ENCODE peak calls at places on chromosomes 3 and 15, in nine cellular contexts. Z, I, C, N, J, G, Q, P and U are unnamed samples.

GRCh38 chr15:51251591-51251990 is 86.8 kb downstream of the CYP19A1 start:
- DNase-seq in I (no peak), P (no peak), Q (no peak), Z (no peak), J (no peak), G (no peak), C (no peak), N (no peak), U (no peak)

GRCh38 chr15:58410353-58410752 is 21.4 kb upstream of the LIPC start:
- DNase-seq in J (no peak), Z (no peak), Q (no peak), P (no peak), C (no peak), I (peak), N (peak), G (no peak), U (no peak)

GRCh38 chr3:63847718-63848450 is 15.7 kb downstream of the THOC7 start:
- DNase-seq in N (no peak), I (no peak), Z (peak), Q (no peak), P (no peak), G (no peak), C (peak), J (no peak), U (no peak)

GRCh38 chr3:185069583-185070030 is 83.3 kb downstream of the C3orf70 start:
- DNase-seq in Q (no peak), I (no peak), N (no peak), Z (no peak), P (no peak), J (no peak), G (no peak), C (no peak), U (no peak)

GRCh38 chr3:47612178-47612577 is 33.5 kb upstream of the CSPG5 start:
- DNase-seq in N (peak), J (peak), Z (peak), P (no peak), G (no peak), Q (no peak), I (no peak), C (peak), U (no peak)

GRCh38 chr15:40232625-40233070 is 6.2 kb upstream of the PAK6 start:
- DNase-seq in Z (no peak), C (no peak), Q (no peak), J (no peak), P (no peak), I (no peak), N (peak), G (no peak), U (no peak)

GRCh38 chr3:189701934-189702693 is 70.9 kb downstream of the TP63 start:
- DNase-seq in Q (no peak), Z (no peak), I (no peak), P (no peak), C (no peak), N (no peak), G (no peak), J (no peak), U (no peak)

GRCh38 chr15:72155021-72155621 is 36.9 kb downstream of the SENP8 start:
- DNase-seq in G (peak), Q (no peak), Z (peak), N (peak), C (peak), P (no peak), J (no peak), I (peak), U (peak)

GRCh38 chr3:147797095-147797494 is 387.9 kb downstream of the ZIC1 start:
- DNase-seq in P (no peak), C (no peak), Z (no peak), Q (no peak), N (no peak), J (no peak), I (no peak), G (no peak), U (no peak)

GRCh38 chr15:56366211-56366610 is 985 bp downstream of the TEX9 start:
- DNase-seq in Q (peak), C (no peak), P (no peak), N (no peak), Z (no peak), J (no peak), I (no peak), G (no peak), U (no peak)

GRCh38 chr15:63933522-63933921 is 99.8 kb upstream of the HERC1 start:
- DNase-seq in C (peak), N (peak), J (peak), Q (no peak), G (no peak), P (no peak), I (no peak), Z (no peak), U (no peak)

GRCh38 chr15:70488002-70488605 is 275.3 kb downstream of the UACA start:
- DNase-seq in Z (peak), N (peak), I (peak), C (peak), P (peak), J (peak), G (peak), Q (peak), U (peak)

GRCh38 chr3:195154793-195155535 is 116.0 kb downstream of the XXYLT1 start:
- DNase-seq in C (peak), J (peak), Q (no peak), N (peak), P (no peak), G (peak), I (peak), Z (peak), U (peak)

GRCh38 chr15:68027388-68027787 is 26.7 kb upstream of the PIAS1 start:
- DNase-seq in Z (no peak), N (no peak), J (no peak), I (no peak), C (no peak), Q (no peak), G (no peak), P (no peak), U (peak)

GRCh38 chr3:128073807-128074206 is 21.6 kb downstream of the SEC61A1 start:
- DNase-seq in C (no peak), P (no peak), Z (no peak), Q (no peak), J (no peak), G (no peak), I (no peak), N (no peak), U (no peak)

GRCh38 chr3:142029052-142029642 is 120.2 kb downstream of the TFDP2 start:
- DNase-seq in J (no peak), Q (no peak), C (no peak), P (no peak), G (no peak), N (no peak), I (no peak), Z (peak), U (no peak)

GRCh38 chr3:35659808-35660207 is 20.5 kb downstream of the ARPP21 start:
- DNase-seq in Q (peak), C (peak), Z (peak), N (no peak), I (no peak), G (no peak), J (no peak), P (no peak), U (no peak)

GRCh38 chr15:88652456-88653199 is 13.8 kb downstream of the ISG20 start:
- DNase-seq in C (no peak), J (no peak), G (peak), I (no peak), N (no peak), Z (no peak), Q (no peak), P (no peak), U (no peak)

GRCh38 chr3:185335799-185336198 is 27.1 kb upstream of the MAP3K13 start:
- DNase-seq in I (no peak), C (peak), G (no peak), P (no peak), J (peak), Q (no peak), N (peak), Z (peak), U (no peak)

GRCh38 chr3:9947025-9947995 is 4.9 kb downstream of the PRRT3 start:
- DNase-seq in G (peak), Q (no peak), I (peak), C (peak), Z (peak), N (peak), P (no peak), J (peak), U (peak)

GRCh38 chr3:197428117-197428761 is 127.5 kb downstream of the BDH1 start:
- DNase-seq in I (peak), C (peak), P (no peak), Z (peak), J (no peak), N (peak), G (no peak), Q (no peak), U (peak)

GRCh38 chr3:180085122-180085710 is 48.5 kb upstream of the PEX5L start:
- DNase-seq in P (no peak), G (no peak), I (no peak), N (no peak), C (no peak), J (no peak), Z (peak), Q (peak), U (no peak)

GRCh38 chr3:74268753-74269152 is 345.7 kb downstream of the CNTN3 start:
- DNase-seq in G (no peak), N (peak), Z (no peak), J (no peak), P (no peak), Q (no peak), C (peak), I (no peak), U (no peak)

GRCh38 chr15:42832577-42832976 is 88.0 kb downstream of the TTBK2 start:
- DNase-seq in Z (no peak), Q (no peak), G (no peak), I (no peak), J (peak), N (peak), C (peak), P (no peak), U (peak)

GRCh38 chr3:52471371-52472238 is 16.2 kb downstream of the NISCH start:
- DNase-seq in C (no peak), Q (peak), N (peak), I (peak), J (peak), Z (peak), G (peak), P (no peak), U (peak)

GRCh38 chr3:8982509-8982908 is 19.2 kb upstream of the RAD18 start:
- DNase-seq in Z (no peak), G (no peak), P (no peak), Q (no peak), N (peak), J (no peak), C (no peak), I (no peak), U (peak)

GRCh38 chr3:24494616-24495333 is at the start of gene THRB:
- DNase-seq in J (no peak), G (peak), I (peak), P (no peak), Z (peak), C (peak), N (no peak), Q (peak), U (peak)

GRCh38 chr3:76724706-76725105 is 315.2 kb upstream of the ROBO2 start:
- DNase-seq in J (no peak), Z (no peak), C (no peak), G (no peak), Q (no peak), I (no peak), P (no peak), N (no peak), U (no peak)

GRCh38 chr3:177725165-177725564 is 527.9 kb upstream of the TBL1XR1 start:
- DNase-seq in J (no peak), G (no peak), Q (no peak), C (no peak), P (no peak), I (no peak), Z (no peak), N (no peak), U (no peak)

GRCh38 chr3:50648297-50648696 is 26.4 kb upstream of the DOCK3 start:
- DNase-seq in Q (no peak), J (no peak), P (no peak), N (peak), C (no peak), G (no peak), Z (no peak), I (no peak), U (no peak)

GRCh38 chr3:10520118-10520517 is 14.7 kb upstream of the ATP2B2 start:
- DNase-seq in J (no peak), G (no peak), C (no peak), I (no peak), P (no peak), Z (no peak), N (no peak), Q (no peak), U (no peak)

GRCh38 chr3:99410789-99411311 is 227.5 kb upstream of the COL8A1 start:
- DNase-seq in I (no peak), C (peak), P (no peak), Q (no peak), G (no peak), N (peak), Z (no peak), J (peak), U (no peak)

GRCh38 chr3:116000315-116000714 is 377.0 kb downstream of the GAP43 start:
- DNase-seq in I (no peak), N (peak), Z (no peak), J (peak), Q (peak), G (no peak), P (no peak), C (peak), U (no peak)

GRCh38 chr15:83012038-83012490 is 625 bp upstream of the C15orf40 start:
- DNase-seq in Q (no peak), N (no peak), P (no peak), G (no peak), Z (no peak), I (no peak), C (no peak), J (no peak), U (no peak)

GRCh38 chr3:13277860-13278531 is 142.1 kb downstream of the NUP210 start:
- DNase-seq in J (peak), P (no peak), Q (no peak), C (peak), G (no peak), Z (peak), N (peak), I (no peak), U (peak)

GRCh38 chr3:72185549-72186484 is 400.9 kb upstream of the PROK2 start:
- DNase-seq in N (peak), P (no peak), Q (no peak), Z (no peak), C (peak), I (no peak), G (no peak), J (peak), U (no peak)

GRCh38 chr15:76386178-76386577 is 49.6 kb downstream of the ISL2 start:
- DNase-seq in G (no peak), P (no peak), N (peak), Q (no peak), J (no peak), Z (peak), C (no peak), I (no peak), U (no peak)